ENCODE peak calls at places on chromosomes 4 and X, in six cellular contexts. E is DMS79; W is AG09309; M is SJSA1; H is naive thymus-derived CD4-positive, alpha-beta T cell; I is HCEC 1CT. Z is an unnamed sample.

GRCh38 chrX:39862958-39863357 is 234.8 kb downstream of the BCOR start:
- DNase-seq in E (no peak), W (no peak), M (no peak), H (no peak), I (no peak), Z (no peak)

GRCh38 chr4:972651-973424 is 531 bp downstream of the DGKQ start:
- DNase-seq in E (no peak), W (no peak), M (peak; percentile 14), H (peak; percentile 66), I (no peak), Z (peak; percentile 65)

GRCh38 chrX:130282151-130282550 is 13.5 kb upstream of the ZNF280C start:
- DNase-seq in E (no peak), W (no peak), M (no peak), H (no peak), I (no peak), Z (no peak)

GRCh38 chrX:41677661-41678060 is 11.1 kb upstream of the GPR34 start:
- DNase-seq in E (no peak), W (no peak), M (peak; percentile 9), H (no peak), I (no peak), Z (no peak)

GRCh38 chr4:57270350-57270749 is 160.2 kb upstream of the IGFBP7 start:
- DNase-seq in E (no peak), W (no peak), M (no peak), H (no peak), I (no peak), Z (no peak)

GRCh38 chr4:924107-925096 is 7.7 kb downstream of the GAK start:
- DNase-seq in E (no peak), W (no peak), M (no peak), H (no peak), I (no peak), Z (no peak)

GRCh38 chrX:21800344-21800770 is 39.1 kb upstream of the MBTPS2 start:
- DNase-seq in E (no peak), W (no peak), M (no peak), H (no peak), I (peak; percentile 17), Z (no peak)

GRCh38 chr4:121791481-121791880 is 9.6 kb upstream of the EXOSC9 start:
- DNase-seq in E (no peak), W (peak; percentile 77), M (peak; percentile 74), H (no peak), I (peak; percentile 13), Z (no peak)

GRCh38 chr4:1451752-1452122 is 45.5 kb upstream of the NKX1-1 start:
- DNase-seq in E (no peak), W (no peak), M (no peak), H (no peak), I (no peak), Z (no peak)

Z was measured in GM23338.